ENCODE peak calls at places on chromosome 4, in four cellular contexts. One of them, this sample, is unnamed.

GRCh38 chr4:79042079-79042674 is 102.9 kb upstream of the PAQR3 start:
- DNase-seq in hepatocyte: peak; percentile 42
- DNase-seq in OCI-LY7: peak; percentile 13
- DNase-seq in SK-N-SH: peak; percentile 46
- DNase-seq in this sample: peak; percentile 57

GRCh38 chr4:150217192-150217591 is 138.9 kb downstream of the DCLK2 start:
- DNase-seq in hepatocyte: peak; percentile 59
- DNase-seq in OCI-LY7: peak; percentile 5
- DNase-seq in SK-N-SH: no peak
- DNase-seq in this sample: peak; percentile 89

GRCh38 chr4:7585768-7586167 is 151.0 kb upstream of the PSAPL1 start:
- DNase-seq in hepatocyte: no peak
- DNase-seq in SK-N-SH: no peak
- DNase-seq in OCI-LY7: no peak
- DNase-seq in this sample: no peak

GRCh38 chr4:27278615-27279014 is 418.0 kb downstream of the STIM2 start:
- DNase-seq in OCI-LY7: peak; percentile 12
- DNase-seq in SK-N-SH: no peak
- DNase-seq in hepatocyte: peak; percentile 68
- DNase-seq in this sample: peak; percentile 49

GRCh38 chr4:119688439-119688838 is 59.8 kb upstream of the PDE5A start:
- DNase-seq in OCI-LY7: no peak
- DNase-seq in SK-N-SH: no peak
- DNase-seq in hepatocyte: no peak
- DNase-seq in this sample: no peak

GRCh38 chr4:48235050-48235449 is 34.6 kb downstream of the TEC start:
- DNase-seq in SK-N-SH: no peak
- DNase-seq in OCI-LY7: no peak
- DNase-seq in hepatocyte: no peak
- DNase-seq in this sample: no peak

GRCh38 chr4:115234405-115235093 is 121.1 kb upstream of the NDST4 start:
- DNase-seq in OCI-LY7: peak; percentile 37
- DNase-seq in SK-N-SH: peak; percentile 15
- DNase-seq in hepatocyte: peak; percentile 24
- DNase-seq in this sample: peak; percentile 22

GRCh38 chr4:138199568-138200235 is 42.4 kb downstream of the SLC7A11 start:
- DNase-seq in SK-N-SH: no peak
- DNase-seq in hepatocyte: peak; percentile 81
- DNase-seq in OCI-LY7: no peak
- DNase-seq in this sample: peak; percentile 28

GRCh38 chr4:52173470-52174055 is 122.5 kb downstream of the SPATA18 start:
- DNase-seq in OCI-LY7: no peak
- DNase-seq in SK-N-SH: no peak
- DNase-seq in hepatocyte: no peak
- DNase-seq in this sample: peak; percentile 61

GRCh38 chr4:174265917-174266316 is 17.6 kb downstream of the FBXO8 start:
- DNase-seq in SK-N-SH: peak; percentile 46
- DNase-seq in OCI-LY7: no peak
- DNase-seq in hepatocyte: no peak
- DNase-seq in this sample: no peak

GRCh38 chr4:21900211-21900610 is 48.4 kb downstream of the KCNIP4 start:
- DNase-seq in OCI-LY7: no peak
- DNase-seq in hepatocyte: no peak
- DNase-seq in SK-N-SH: no peak
- DNase-seq in this sample: peak; percentile 57

GRCh38 chr4:116358633-116359222 is 726.6 kb downstream of the TRAM1L1 start:
- DNase-seq in OCI-LY7: peak; percentile 55
- DNase-seq in SK-N-SH: peak; percentile 15
- DNase-seq in hepatocyte: peak; percentile 90
- DNase-seq in this sample: peak; percentile 72

GRCh38 chr4:121272526-121272925 is 108.3 kb downstream of the QRFPR start:
- DNase-seq in SK-N-SH: no peak
- DNase-seq in hepatocyte: peak; percentile 59
- DNase-seq in OCI-LY7: no peak
- DNase-seq in this sample: peak; percentile 65

GRCh38 chr4:173076903-173077629 is 91.5 kb upstream of the GALNT7 start:
- DNase-seq in OCI-LY7: no peak
- DNase-seq in hepatocyte: no peak
- DNase-seq in SK-N-SH: no peak
- DNase-seq in this sample: peak; percentile 16

GRCh38 chr4:85901500-85901899 is 426.6 kb downstream of the ARHGAP24 start:
- DNase-seq in SK-N-SH: no peak
- DNase-seq in OCI-LY7: no peak
- DNase-seq in hepatocyte: no peak
- DNase-seq in this sample: peak; percentile 41

GRCh38 chr4:91123742-91124141 is 996.5 kb downstream of the CCSER1 start:
- DNase-seq in SK-N-SH: no peak
- DNase-seq in hepatocyte: no peak
- DNase-seq in OCI-LY7: no peak
- DNase-seq in this sample: no peak

GRCh38 chr4:38162240-38162784 is 202.1 kb downstream of the PTTG2 start:
- DNase-seq in OCI-LY7: no peak
- DNase-seq in hepatocyte: peak; percentile 37
- DNase-seq in SK-N-SH: peak; percentile 36
- DNase-seq in this sample: peak; percentile 68

GRCh38 chr4:168318266-168318895 is at the start of gene DDX60:
- DNase-seq in hepatocyte: peak; percentile 89
- DNase-seq in OCI-LY7: peak; percentile 40
- DNase-seq in SK-N-SH: peak; percentile 74
- DNase-seq in this sample: peak; percentile 91

GRCh38 chr4:183098723-183099536 is at the start of gene WWC2:
- DNase-seq in OCI-LY7: no peak
- DNase-seq in SK-N-SH: peak; percentile 92
- DNase-seq in hepatocyte: peak; percentile 96
- DNase-seq in this sample: peak; percentile 98

GRCh38 chr4:17797808-17798207 is 12.7 kb downstream of the DCAF16 start:
- DNase-seq in OCI-LY7: no peak
- DNase-seq in hepatocyte: no peak
- DNase-seq in SK-N-SH: no peak
- DNase-seq in this sample: no peak

GRCh38 chr4:16464651-16465050 is 238.4 kb upstream of the TAPT1 start:
- DNase-seq in SK-N-SH: no peak
- DNase-seq in hepatocyte: no peak
- DNase-seq in OCI-LY7: no peak
- DNase-seq in this sample: peak; percentile 22

GRCh38 chr4:184383497-184384055 is 90.8 kb downstream of the IRF2 start:
- DNase-seq in hepatocyte: peak; percentile 73
- DNase-seq in SK-N-SH: no peak
- DNase-seq in OCI-LY7: no peak
- DNase-seq in this sample: peak; percentile 94

GRCh38 chr4:142566243-142566642 is 279.9 kb downstream of the INPP4B start:
- DNase-seq in SK-N-SH: no peak
- DNase-seq in OCI-LY7: no peak
- DNase-seq in hepatocyte: no peak
- DNase-seq in this sample: no peak

GRCh38 chr4:38601244-38601915 is 62.6 kb upstream of the KLF3 start:
- DNase-seq in SK-N-SH: no peak
- DNase-seq in hepatocyte: no peak
- DNase-seq in OCI-LY7: no peak
- DNase-seq in this sample: peak; percentile 47

GRCh38 chr4:154740462-154740861 is 3.3 kb upstream of the LRAT start:
- DNase-seq in SK-N-SH: no peak
- DNase-seq in OCI-LY7: no peak
- DNase-seq in hepatocyte: peak; percentile 16
- DNase-seq in this sample: no peak

GRCh38 chr4:16714191-16714590 is 184.3 kb downstream of the LDB2 start:
- DNase-seq in hepatocyte: no peak
- DNase-seq in SK-N-SH: no peak
- DNase-seq in OCI-LY7: no peak
- DNase-seq in this sample: no peak

GRCh38 chr4:99349338-99349737 is 3.2 kb downstream of the ADH1C start:
- DNase-seq in OCI-LY7: no peak
- DNase-seq in SK-N-SH: no peak
- DNase-seq in hepatocyte: no peak
- DNase-seq in this sample: no peak

GRCh38 chr4:114398386-114398785 is 200.2 kb upstream of the UGT8 start:
- DNase-seq in SK-N-SH: no peak
- DNase-seq in OCI-LY7: no peak
- DNase-seq in hepatocyte: peak; percentile 30
- DNase-seq in this sample: no peak

GRCh38 chr4:100391913-100392312 is 125.9 kb downstream of the EMCN start:
- DNase-seq in hepatocyte: no peak
- DNase-seq in OCI-LY7: no peak
- DNase-seq in SK-N-SH: no peak
- DNase-seq in this sample: peak; percentile 58

GRCh38 chr4:146244496-146244895 is 30.2 kb downstream of the REELD1 start:
- DNase-seq in OCI-LY7: no peak
- DNase-seq in SK-N-SH: no peak
- DNase-seq in hepatocyte: no peak
- DNase-seq in this sample: no peak

GRCh38 chr4:177322881-177323280 is 13.2 kb downstream of the NEIL3 start:
- DNase-seq in hepatocyte: no peak
- DNase-seq in OCI-LY7: no peak
- DNase-seq in SK-N-SH: no peak
- DNase-seq in this sample: no peak

GRCh38 chr4:108143515-108143914 is 25.2 kb downstream of the LEF1 start:
- DNase-seq in OCI-LY7: no peak
- DNase-seq in hepatocyte: no peak
- DNase-seq in SK-N-SH: no peak
- DNase-seq in this sample: no peak

GRCh38 chr4:128782076-128782715 is 27.3 kb upstream of the JADE1 start:
- DNase-seq in hepatocyte: no peak
- DNase-seq in SK-N-SH: peak; percentile 41
- DNase-seq in OCI-LY7: peak; percentile 43
- DNase-seq in this sample: peak; percentile 81

GRCh38 chr4:77174426-77174825 is 17.4 kb downstream of the CCNG2 start:
- DNase-seq in hepatocyte: no peak
- DNase-seq in OCI-LY7: peak; percentile 8
- DNase-seq in SK-N-SH: no peak
- DNase-seq in this sample: peak; percentile 82

GRCh38 chr4:102761478-102761790 is 666 bp upstream of the MANBA start:
- DNase-seq in OCI-LY7: peak; percentile 39
- DNase-seq in hepatocyte: peak; percentile 34
- DNase-seq in SK-N-SH: no peak
- DNase-seq in this sample: peak; percentile 54
- TF ChIP-seq EZH2phosphoT487 in OCI-LY7: no peak
- TF ChIP-seq EZH2phosphoT487 in hepatocyte: no peak
- TF ChIP-seq EZH2phosphoT487 in SK-N-SH: no peak
- TF ChIP-seq EZH2phosphoT487 in this sample: no peak

GRCh38 chr4:71066737-71067716 is 73.6 kb downstream of the DCK start:
- DNase-seq in hepatocyte: no peak
- DNase-seq in SK-N-SH: no peak
- DNase-seq in OCI-LY7: no peak
- DNase-seq in this sample: no peak

GRCh38 chr4:71065991-71066390 is 72.5 kb downstream of the DCK start:
- DNase-seq in OCI-LY7: no peak
- DNase-seq in SK-N-SH: no peak
- DNase-seq in hepatocyte: no peak
- DNase-seq in this sample: no peak

GRCh38 chr4:71063711-71064110 is 70.3 kb downstream of the DCK start:
- DNase-seq in OCI-LY7: no peak
- DNase-seq in SK-N-SH: no peak
- DNase-seq in hepatocyte: no peak
- DNase-seq in this sample: no peak

GRCh38 chr4:71064521-71064920 is 71.1 kb downstream of the DCK start:
- DNase-seq in OCI-LY7: no peak
- DNase-seq in SK-N-SH: no peak
- DNase-seq in hepatocyte: no peak
- DNase-seq in this sample: no peak

DNA sequence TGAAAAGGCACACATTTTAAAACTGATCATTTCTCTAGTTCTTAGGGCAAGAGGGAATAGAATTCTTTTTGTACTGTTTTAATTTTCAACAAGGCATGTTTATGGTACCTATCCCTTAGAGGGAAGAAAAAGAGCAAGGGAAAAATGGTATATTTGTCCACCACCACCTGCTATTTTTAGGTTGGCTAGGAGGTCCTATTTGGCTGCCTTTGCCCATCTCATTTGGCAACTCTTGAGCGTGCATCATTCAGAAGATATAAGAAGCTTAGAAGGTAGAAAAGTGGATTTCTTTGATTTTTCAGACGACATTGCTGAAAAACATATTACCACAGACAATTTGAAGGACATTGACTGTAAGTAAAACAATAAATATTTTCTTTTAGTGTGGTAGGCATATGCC is 69.0 kb downstream of the DCK start:
- DNase-seq in SK-N-SH: no peak
- DNase-seq in hepatocyte: no peak
- DNase-seq in OCI-LY7: no peak
- DNase-seq in this sample: no peak
- H4K20me1 ChIP-seq in SK-N-SH: no peaks in the 10 kb centered on the region
- H4K20me1 ChIP-seq in hepatocyte: no peaks in the 10 kb centered on the region
- H4K20me1 ChIP-seq in OCI-LY7: no peaks in the 10 kb centered on the region
- H4K20me1 ChIP-seq in this sample: no peaks in the 10 kb centered on the region

DNA sequence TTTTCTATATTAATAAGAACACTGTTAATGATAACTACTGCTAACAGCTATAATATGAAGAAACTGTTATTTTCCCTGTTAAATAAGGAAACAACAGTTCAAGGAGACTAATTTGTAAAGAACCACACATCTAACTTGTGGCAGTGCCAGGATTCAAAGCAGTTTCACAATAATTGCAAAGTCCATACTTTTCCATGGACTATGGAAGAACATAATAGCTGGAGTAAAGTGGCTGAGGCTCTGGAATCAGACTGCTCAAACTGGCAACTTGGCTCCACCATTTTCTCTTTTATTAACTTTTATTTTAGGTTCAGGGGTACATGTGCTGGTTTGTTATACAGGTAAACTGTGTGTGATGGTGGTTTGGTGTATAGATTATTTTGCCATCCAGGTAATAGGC is 393.7 kb upstream of the CPEB2 start:
- DNase-seq in hepatocyte: no peak
- DNase-seq in SK-N-SH: no peak
- DNase-seq in OCI-LY7: no peak
- DNase-seq in this sample: no peak
- H3K9me3 ChIP-seq in hepatocyte: no peaks in the 10 kb centered on the region
- H3K9me3 ChIP-seq in SK-N-SH: no peaks in the 10 kb centered on the region
- H3K9me3 ChIP-seq in OCI-LY7: no peaks in the 10 kb centered on the region
- H3K9me3 ChIP-seq in this sample: no peaks in the 10 kb centered on the region

GRCh38 chr4:8587469-8588195 is 4.9 kb upstream of the CPZ start:
- DNase-seq in SK-N-SH: peak; percentile 32
- DNase-seq in hepatocyte: no peak
- DNase-seq in OCI-LY7: no peak
- DNase-seq in this sample: no peak

GRCh38 chr4:8590546-8590880 is 2.1 kb upstream of the CPZ start:
- DNase-seq in SK-N-SH: no peak
- DNase-seq in hepatocyte: no peak
- DNase-seq in OCI-LY7: no peak
- DNase-seq in this sample: no peak

GRCh38 chr4:8588196-8588470 is 4.4 kb upstream of the CPZ start:
- DNase-seq in hepatocyte: no peak
- DNase-seq in SK-N-SH: no peak
- DNase-seq in OCI-LY7: no peak
- DNase-seq in this sample: no peak

GRCh38 chr4:8589831-8590545 is 2.6 kb upstream of the CPZ start:
- DNase-seq in SK-N-SH: peak; percentile 60
- DNase-seq in OCI-LY7: no peak
- DNase-seq in hepatocyte: no peak
- DNase-seq in this sample: peak; percentile 72

GRCh38 chr4:8589336-8589735 is 3.2 kb upstream of the CPZ start:
- DNase-seq in OCI-LY7: no peak
- DNase-seq in SK-N-SH: peak; percentile 17
- DNase-seq in hepatocyte: no peak
- DNase-seq in this sample: no peak
- TF ChIP-seq EZH2phosphoT487 in OCI-LY7: no peak
- TF ChIP-seq EZH2phosphoT487 in SK-N-SH: no peak
- TF ChIP-seq EZH2phosphoT487 in hepatocyte: no peak
- TF ChIP-seq EZH2phosphoT487 in this sample: no peak